ENCODE peak calls at places on chromosome 9, in six cellular contexts. R, Z, D, J, M and L are unnamed samples.
A peak's percentile ranks its signal among the peaks of the same experiment; 100 is the strongest.

GRCh38 chr9:127177682-127178265 is 55.3 kb upstream of the ANGPTL2 start:
- DNase-seq in M (no peak), R (no peak), J (no peak), Z (no peak), D (no peak), L (no peak)

GRCh38 chr9:6243746-6244145 is 28.1 kb downstream of the IL33 start:
- DNase-seq in D (no peak), J (peak; percentile 48), Z (no peak), M (no peak), R (no peak), L (no peak)

GRCh38 chr9:114061830-114062474 is 16.1 kb downstream of the AMBP start:
- DNase-seq in R (no peak), D (no peak), J (no peak), M (peak; percentile 16), Z (peak; percentile 56), L (no peak)

GRCh38 chr9:15543033-15543791 is 9.6 kb upstream of the CCDC171 start:
- DNase-seq in M (peak; percentile 66), R (no peak), D (no peak), J (no peak), Z (no peak), L (no peak)

GRCh38 chr9:30697958-30698357 is 1686.5 kb upstream of the ACO1 start:
- DNase-seq in J (no peak), Z (no peak), R (no peak), D (no peak), M (no peak), L (no peak)

GRCh38 chr9:4113711-4114110 is 186.2 kb downstream of the GLIS3 start:
- DNase-seq in M (no peak), D (no peak), J (no peak), Z (no peak), R (no peak), L (no peak)

GRCh38 chr9:22214021-22214420 is 204.9 kb upstream of the CDKN2B start:
- DNase-seq in M (no peak), J (no peak), D (no peak), Z (no peak), R (no peak), L (no peak)

GRCh38 chr9:89372230-89372816 is 54.0 kb downstream of the SECISBP2 start:
- DNase-seq in R (no peak), M (peak; percentile 36), D (no peak), J (no peak), Z (no peak), L (no peak)

GRCh38 chr9:112224401-112225289 is 49.5 kb upstream of the SUSD1 start:
- DNase-seq in J (no peak), D (peak; percentile 65), Z (no peak), R (no peak), M (peak; percentile 7), L (no peak)

GRCh38 chr9:109816490-109816889 is 36.5 kb downstream of the PALM2AKAP2 start:
- DNase-seq in R (peak; percentile 51), J (no peak), D (no peak), Z (peak; percentile 86), M (peak; percentile 48), L (peak; percentile 60)

GRCh38 chr9:120436937-120437592 is 142.9 kb downstream of the CDK5RAP2 start:
- DNase-seq in R (no peak), M (peak; percentile 84), J (no peak), D (no peak), Z (no peak), L (no peak)

GRCh38 chr9:108634164-108634563 is 221.6 kb downstream of the ACTL7B start:
- DNase-seq in R (no peak), Z (no peak), D (no peak), J (no peak), M (no peak), L (no peak)

GRCh38 chr9:126380447-126380846 is 53.8 kb downstream of the MVB12B start:
- DNase-seq in R (no peak), J (no peak), M (no peak), Z (no peak), D (no peak), L (no peak)

GRCh38 chr9:77751341-77752091 is 103.4 kb upstream of the GNA14 start:
- DNase-seq in J (no peak), D (peak; percentile 8), Z (peak; percentile 35), R (peak; percentile 13), M (peak; percentile 69), L (peak; percentile 85)
- TF ChIP-seq MYC in J (no peak), D (no peak), Z (no peak), R (no peak), M (no peak), L (no peak)

DNA sequence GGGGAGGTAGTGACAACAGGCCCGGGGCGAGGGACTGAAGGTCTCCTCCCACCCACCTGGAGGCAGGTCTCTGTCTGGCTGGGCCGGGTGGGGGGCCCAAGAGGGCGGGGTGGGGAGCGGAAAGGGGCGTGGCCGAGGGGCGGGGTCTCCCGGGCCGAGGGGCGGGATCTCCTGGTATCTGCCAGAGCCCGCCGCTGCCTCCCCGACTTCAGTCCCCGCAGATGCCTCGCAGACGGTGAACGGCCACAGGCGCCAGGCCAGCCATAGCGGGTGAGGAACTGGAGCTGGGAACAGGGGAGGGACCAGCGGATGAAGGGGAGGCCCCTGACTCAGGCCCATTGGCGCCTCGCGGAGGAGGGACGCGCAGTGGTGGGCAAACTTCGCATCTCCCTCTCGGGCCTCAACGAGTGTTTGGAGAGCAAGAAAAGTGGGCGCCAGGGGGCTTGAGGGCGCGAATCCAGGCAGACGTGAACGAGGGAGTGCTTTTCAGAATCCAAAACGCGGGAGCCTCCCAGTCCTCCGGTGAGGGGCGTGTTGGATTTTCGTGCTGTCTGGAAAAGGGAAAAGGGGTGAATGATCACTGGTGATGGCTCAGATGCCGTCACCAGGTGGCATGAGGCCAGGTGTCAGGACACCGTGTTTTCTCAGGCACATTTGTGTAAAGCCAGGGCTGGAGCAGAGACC is at the start of gene ADGRD2:
- DNase-seq in Z (no peak), R (no peak), J (no peak), M (no peak), D (peak; percentile 86), L (peak; percentile 4)
- H3K4me3 ChIP-seq in Z (no peak within 1 kb of the TSS), R (no peak within 1 kb of the TSS), J (no peak within 1 kb of the TSS), M (no peak within 1 kb of the TSS), D (peak within 1 kb of the TSS; percentile 11), L (no peak within 1 kb of the TSS)

GRCh38 chr9:123478967-123479602 is 123.1 kb downstream of the CRB2 start:
- DNase-seq in M (no peak), J (no peak), R (no peak), Z (no peak), D (no peak), L (no peak)
- TF ChIP-seq MYC in M (no peak), J (no peak), R (no peak), Z (no peak), D (no peak), L (no peak)

GRCh38 chr9:106921989-106922388 is 59.0 kb downstream of the ZNF462 start:
- DNase-seq in D (no peak), J (no peak), R (no peak), Z (no peak), M (no peak), L (no peak)

GRCh38 chr9:106920701-106921283 is 57.8 kb downstream of the ZNF462 start:
- DNase-seq in D (no peak), M (no peak), R (no peak), Z (peak; percentile 18), J (no peak), L (peak; percentile 44)

GRCh38 chr9:106918825-106919509 is 56.0 kb downstream of the ZNF462 start:
- DNase-seq in M (no peak), J (no peak), Z (no peak), R (no peak), D (no peak), L (no peak)

GRCh38 chr9:106920091-106920490 is 57.1 kb downstream of the ZNF462 start:
- DNase-seq in Z (no peak), J (no peak), R (no peak), D (no peak), M (no peak), L (no peak)

GRCh38 chr9:106921341-106921899 is 58.5 kb downstream of the ZNF462 start:
- DNase-seq in J (no peak), R (no peak), M (peak; percentile 2), D (peak; percentile 22), Z (peak; percentile 8), L (peak; percentile 25)
- H3K4me3 ChIP-seq in J (no peak overlapping the region), R (no peak overlapping the region), M (no peak overlapping the region), D (no peak overlapping the region), Z (peak overlapping the region; percentile 34), L (no peak overlapping the region)

GRCh38 chr9:33249983-33250382 is 10.0 kb downstream of the SPINK4 start:
- DNase-seq in M (no peak), J (no peak), R (no peak), Z (no peak), D (no peak), L (no peak)

GRCh38 chr9:33254211-33254610 is 10.3 kb downstream of the BAG1 start:
- DNase-seq in Z (no peak), D (no peak), J (no peak), M (no peak), R (no peak), L (no peak)

GRCh38 chr9:33249087-33249657 is 9.2 kb downstream of the SPINK4 start:
- DNase-seq in M (peak; percentile 36), Z (no peak), J (no peak), R (no peak), D (no peak), L (no peak)

GRCh38 chr9:33248606-33249005 is 8.6 kb downstream of the SPINK4 start:
- DNase-seq in M (peak; percentile 12), R (no peak), Z (no peak), D (no peak), J (no peak), L (no peak)

DNA sequence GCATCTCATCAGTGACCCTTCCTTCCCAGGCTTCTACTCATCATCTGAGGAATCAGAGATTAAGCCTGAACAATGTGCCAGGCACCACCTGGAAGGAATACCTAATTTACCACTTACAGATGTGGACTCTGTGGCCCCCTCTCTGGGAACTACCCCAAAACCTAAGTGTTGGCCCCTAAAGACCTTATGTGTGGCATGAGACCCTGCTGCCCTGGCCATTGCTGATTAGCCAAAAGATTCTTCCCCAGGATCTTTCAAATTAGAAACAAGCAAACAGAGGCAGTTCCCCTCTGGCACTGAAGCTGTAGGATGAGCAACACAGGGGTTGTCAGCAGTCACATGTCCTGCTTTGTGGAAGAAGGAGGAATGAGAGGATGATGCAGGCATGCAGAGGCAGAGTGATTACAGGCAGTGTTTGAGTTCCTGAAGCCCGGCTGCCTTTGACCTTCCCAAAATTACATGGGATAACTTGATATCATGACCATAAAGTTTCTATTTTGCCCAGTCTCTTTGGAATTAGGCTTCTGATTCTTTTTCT is 10.6 kb downstream of the SPINK4 start:
- DNase-seq in M (no peak), D (no peak), J (no peak), R (no peak), Z (no peak), L (no peak)
- TF ChIP-seq MYC in M (no peak), D (no peak), J (no peak), R (no peak), Z (no peak), L (no peak)

GRCh38 chr9:91945277-91946074 is 4.6 kb downstream of the ROR2 start:
- DNase-seq in J (no peak), D (peak; percentile 78), R (no peak), M (peak; percentile 22), Z (no peak), L (no peak)
- H3K4me3 ChIP-seq in J (no peak overlapping the region), D (peak overlapping the region; percentile 23), R (no peak overlapping the region), M (no peak overlapping the region), Z (no peak overlapping the region), L (no peak overlapping the region)

GRCh38 chr9:135818718-135819475 is 88.4 kb downstream of the CAMSAP1 start:
- DNase-seq in J (no peak), M (no peak), D (no peak), Z (no peak), R (no peak), L (no peak)
- TF ChIP-seq MYC in J (no peak), M (no peak), D (no peak), Z (no peak), R (no peak), L (no peak)